ENCODE peak calls at places on chromosomes 2 and 18, in ten cellular contexts. L is GM23338, Z is fibroblast of lung, H is astrocyte, N is HepG2, X is OCI-LY7, I is PC-3, B is SK-N-SH, J is PC-9, G is endothelial cell of umbilical vein. R is an unnamed sample. For H3K36me3 and H4K20me1, the result is how much of the 10 kb centered on the place peaks cover.

GRCh38 chr18:8052237-8052701 is 485.2 kb downstream of the PTPRM start:
- DNase-seq in N (peak), J (no peak), Z (peak), H (no peak), G (no peak), X (no peak), I (peak), B (no peak), L (peak), R (peak)

GRCh38 chr2:120738786-120739771 is 3.4 kb downstream of the GLI2 start:
- DNase-seq in Z (no peak), G (no peak), I (peak), L (peak), J (no peak), B (no peak), X (no peak), H (no peak), N (no peak), R (no peak)

GRCh38 chr2:239012936-239013669 is 165.2 kb downstream of the TWIST2 start:
- DNase-seq in H (no peak), N (no peak), B (no peak), L (no peak), G (no peak), X (no peak), J (no peak), I (no peak), Z (no peak), R (no peak)

GRCh38 chr2:137229834-137230233 is 464.5 kb downstream of the THSD7B start:
- DNase-seq in I (no peak), G (no peak), B (no peak), J (no peak), N (no peak), L (no peak), X (no peak), Z (no peak), H (no peak), R (no peak)

GRCh38 chr2:74425523-74425922 is 4.0 kb downstream of the WDR54 start:
- DNase-seq in I (no peak), B (peak), H (no peak), J (no peak), L (no peak), N (peak), Z (no peak), X (no peak), G (no peak), R (peak)

GRCh38 chr2:127146820-127147502 is 40.0 kb upstream of the BIN1 start:
- DNase-seq in X (no peak), L (no peak), J (peak), I (no peak), H (peak), Z (peak), B (no peak), G (no peak), N (no peak), R (no peak)

GRCh38 chr2:216717907-216718615 is 22.7 kb upstream of the IGFBP5 start:
- DNase-seq in H (no peak), X (no peak), L (no peak), N (no peak), J (no peak), I (no peak), B (no peak), Z (no peak), G (no peak), R (no peak)

GRCh38 chr2:143171817-143172216 is 42.6 kb downstream of the ARHGAP15 start:
- DNase-seq in Z (peak), G (no peak), L (peak), I (peak), B (no peak), X (no peak), J (no peak), H (no peak), N (no peak), R (no peak)

GRCh38 chr2:118371500-118371899 is 283.2 kb downstream of the INSIG2 start:
- DNase-seq in B (peak), L (peak), X (peak), I (peak), H (peak), N (peak), G (no peak), J (no peak), Z (peak), R (peak)

GRCh38 chr2:203112342-203112741 is 97.7 kb downstream of the NBEAL1 start:
- DNase-seq in J (no peak), I (no peak), N (no peak), G (no peak), X (no peak), H (no peak), B (no peak), Z (no peak), L (no peak), R (no peak)

GRCh38 chr18:50560681-50561629 is 1.1 kb downstream of the MAPK4 start:
- DNase-seq in Z (no peak), B (peak), J (no peak), L (peak), X (no peak), G (no peak), I (no peak), N (no peak), H (no peak), R (no peak)

GRCh38 chr18:54169710-54170403 is 54.6 kb downstream of the MBD2 start:
- DNase-seq in X (no peak), H (no peak), I (no peak), G (no peak), N (no peak), B (no peak), Z (no peak), J (no peak), L (no peak), R (no peak)

GRCh38 chr2:98551316-98551715 is 57.0 kb downstream of the COA5 start:
- DNase-seq in I (no peak), B (no peak), X (no peak), L (no peak), J (no peak), H (no peak), G (no peak), Z (no peak), N (no peak), R (no peak)

GRCh38 chr2:190682168-190682567 is 33.3 kb downstream of the NAB1 start:
- DNase-seq in X (no peak), G (peak), Z (peak), L (no peak), I (peak), H (peak), J (no peak), N (no peak), B (no peak), R (no peak)

GRCh38 chr2:228321019-228321418 is 139.5 kb upstream of the SPHKAP start:
- DNase-seq in J (no peak), L (no peak), I (no peak), G (no peak), H (no peak), Z (no peak), B (no peak), X (no peak), N (no peak), R (no peak)

GRCh38 chr2:158600155-158600802 is 143.5 kb downstream of the PKP4 start:
- DNase-seq in J (peak), X (no peak), H (peak), Z (peak), L (no peak), G (peak), I (peak), B (no peak), N (no peak), R (peak)

GRCh38 chr2:137928547-137929503 is 35.4 kb upstream of the HNMT start:
- DNase-seq in X (no peak), J (peak), B (peak), G (peak), N (peak), I (peak), Z (peak), L (no peak), H (peak), R (peak)

GRCh38 chr2:188765522-188765921 is 208.7 kb upstream of the COL3A1 start:
- DNase-seq in Z (peak), G (peak), J (no peak), L (peak), H (peak), X (peak), I (peak), N (peak), B (no peak), R (peak)

GRCh38 chr18:74760026-74760425 is 162.4 kb downstream of the ZNF407 start:
- DNase-seq in Z (no peak), I (no peak), L (no peak), J (no peak), G (no peak), H (no peak), B (no peak), X (no peak), N (no peak), R (no peak)

GRCh38 chr2:241049739-241050623 is 51.6 kb downstream of the SNED1 start:
- DNase-seq in N (no peak), B (peak), X (no peak), H (peak), J (no peak), Z (peak), I (no peak), G (peak), L (peak), R (no peak)

GRCh38 chr18:10070581-10071000 is 156.8 kb downstream of the VAPA start:
- DNase-seq in J (peak), L (no peak), H (peak), Z (peak), B (no peak), I (no peak), G (no peak), N (no peak), X (no peak), R (no peak)

GRCh38 chr2:11012131-11012693 is 100.5 kb downstream of the KCNF1 start:
- DNase-seq in H (no peak), X (no peak), B (no peak), L (no peak), J (no peak), N (no peak), Z (no peak), I (no peak), G (no peak), R (no peak)

GRCh38 chr2:147463881-147464520 is 380.8 kb upstream of the ACVR2A start:
- DNase-seq in L (no peak), I (no peak), J (no peak), H (no peak), B (no peak), G (no peak), N (peak), Z (no peak), X (no peak), R (no peak)

GRCh38 chr2:165618806-165619205 is 149.3 kb downstream of the CSRNP3 start:
- DNase-seq in B (no peak), Z (no peak), N (no peak), H (no peak), X (no peak), I (no peak), L (no peak), G (no peak), J (no peak), R (no peak)

GRCh38 chr2:42138163-42139016 is 30.8 kb upstream of the EML4 start:
- DNase-seq in J (peak), X (no peak), L (no peak), N (no peak), B (no peak), Z (peak), G (peak), I (peak), H (peak), R (peak)

GRCh38 chr2:2010266-2010665 is 266.0 kb upstream of the PXDN start:
- DNase-seq in Z (no peak), J (no peak), G (no peak), X (no peak), N (no peak), I (no peak), H (no peak), L (no peak), B (no peak), R (no peak)

GRCh38 chr2:135473567-135473966 is 57.5 kb downstream of the ZRANB3 start:
- DNase-seq in N (peak), Z (peak), I (peak), J (no peak), B (peak), X (peak), G (peak), H (peak), L (peak), R (peak)

GRCh38 chr2:150357770-150358467 is 129.5 kb downstream of the RND3 start:
- DNase-seq in L (no peak), G (no peak), J (no peak), B (no peak), I (no peak), H (peak), X (no peak), N (no peak), Z (peak), R (peak)

GRCh38 chr18:11251229-11251890 is 102.0 kb upstream of the PIEZO2 start:
- DNase-seq in B (no peak), X (no peak), N (no peak), G (no peak), I (no peak), H (peak), L (no peak), J (no peak), Z (peak), R (no peak)

GRCh38 chr18:57728941-57729511 is 74.1 kb downstream of the ATP8B1 start:
- DNase-seq in L (no peak), H (no peak), N (no peak), G (peak), B (no peak), Z (no peak), X (no peak), I (peak), J (peak), R (peak)

GRCh38 chr2:30588891-30589495 is 141.9 kb downstream of the LCLAT1 start:
- DNase-seq in N (no peak), I (no peak), B (no peak), J (no peak), L (no peak), Z (peak), X (no peak), G (no peak), H (no peak), R (no peak)

GRCh38 chr2:30584116-30584515 is 137.1 kb downstream of the LCLAT1 start:
- DNase-seq in B (no peak), L (no peak), X (peak), Z (no peak), H (no peak), N (no peak), I (no peak), G (no peak), J (no peak), R (no peak)

GRCh38 chr2:30580394-30580793 is 133.3 kb downstream of the LCLAT1 start:
- DNase-seq in L (peak), I (no peak), H (no peak), J (no peak), N (no peak), G (no peak), Z (no peak), B (no peak), X (no peak), R (no peak)

GRCh38 chr2:30582521-30582920 is 135.5 kb downstream of the LCLAT1 start:
- DNase-seq in B (no peak), X (no peak), Z (no peak), G (no peak), N (no peak), L (no peak), H (no peak), I (no peak), J (no peak), R (no peak)

GRCh38 chr2:30583204-30583749 is 136.2 kb downstream of the LCLAT1 start:
- DNase-seq in X (no peak), G (no peak), H (no peak), I (no peak), B (no peak), L (no peak), J (no peak), N (no peak), Z (no peak), R (no peak)
- H3K36me3 ChIP-seq in X (under half), G (under half), H (under half), I (under half), B (under half), L (under half), J (under half), N (under half), Z (under half), R (under half)

DNA sequence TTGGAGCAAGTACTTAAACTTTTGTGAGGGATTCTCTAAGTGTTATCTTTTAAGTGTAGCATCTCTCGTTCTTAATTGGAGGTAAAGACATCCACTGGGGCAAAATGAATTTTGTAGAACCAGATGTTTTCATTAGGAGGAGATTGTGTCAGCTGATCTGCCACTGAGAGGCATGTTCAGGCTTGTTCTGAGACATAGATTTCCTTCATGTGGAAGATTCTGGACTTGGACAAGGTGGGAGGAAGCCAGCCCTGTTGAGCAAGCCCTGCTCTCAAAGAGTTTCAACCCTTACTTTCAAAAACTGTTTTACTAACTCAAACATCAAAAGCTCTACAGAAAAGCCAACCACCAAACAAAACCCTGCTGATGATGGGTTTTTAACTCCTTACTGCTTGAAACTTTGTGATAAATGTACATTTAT is 6.5 kb downstream of the MAP4K4 start:
- DNase-seq in I (no peak), H (peak), L (no peak), G (peak), N (no peak), B (no peak), X (peak), J (no peak), Z (peak), R (peak)
- H4K20me1 ChIP-seq in I (half or more), H (half or more), L (under half), G (under half), N (under half), B (half or more), X (under half), J (half or more), Z (under half), R (under half)

DNA sequence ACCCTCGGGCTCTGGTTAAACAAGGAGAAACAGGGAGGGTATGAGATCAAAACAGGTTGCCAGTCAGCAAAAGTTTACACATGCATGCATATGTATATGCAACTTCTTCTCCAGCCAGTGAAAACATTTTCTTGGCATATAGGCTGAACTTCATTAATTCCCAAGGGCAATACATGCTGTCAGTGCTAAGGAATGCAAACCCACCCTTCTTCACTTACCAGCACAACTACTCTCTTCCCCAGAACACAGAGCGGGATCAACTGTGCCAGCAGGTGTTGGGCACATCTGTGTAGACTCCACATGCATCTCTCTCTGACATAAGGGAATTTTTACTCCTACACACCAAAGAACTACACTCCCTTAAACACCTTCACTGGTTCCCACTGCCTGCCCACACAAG is 175.9 kb downstream of the GFPT1 start:
- DNase-seq in I (no peak), J (no peak), N (no peak), G (no peak), L (no peak), X (no peak), B (no peak), Z (no peak), H (no peak), R (no peak)
- TF ChIP-seq CTCF in I (no peak), J (no peak), N (no peak), G (no peak), L (no peak), X (no peak), B (no peak), Z (no peak), H (no peak), R (no peak)

GRCh38 chr2:9462872-9463697 is 11.3 kb upstream of the IAH1 start:
- DNase-seq in B (no peak), I (no peak), N (no peak), Z (no peak), H (no peak), X (no peak), J (no peak), G (no peak), L (no peak), R (no peak)

GRCh38 chr2:9463698-9464034 is 10.7 kb upstream of the IAH1 start:
- DNase-seq in B (no peak), N (no peak), I (no peak), G (no peak), X (peak), J (no peak), H (peak), L (no peak), Z (peak), R (no peak)

GRCh38 chr2:9460441-9461017 is 13.8 kb upstream of the IAH1 start:
- DNase-seq in H (no peak), N (no peak), G (no peak), B (no peak), J (no peak), I (no peak), L (no peak), X (no peak), Z (no peak), R (no peak)

GRCh38 chr2:9465170-9465569 is 9.2 kb upstream of the IAH1 start:
- DNase-seq in B (no peak), I (no peak), N (no peak), L (no peak), Z (no peak), J (no peak), G (no peak), H (no peak), X (no peak), R (no peak)

DNA sequence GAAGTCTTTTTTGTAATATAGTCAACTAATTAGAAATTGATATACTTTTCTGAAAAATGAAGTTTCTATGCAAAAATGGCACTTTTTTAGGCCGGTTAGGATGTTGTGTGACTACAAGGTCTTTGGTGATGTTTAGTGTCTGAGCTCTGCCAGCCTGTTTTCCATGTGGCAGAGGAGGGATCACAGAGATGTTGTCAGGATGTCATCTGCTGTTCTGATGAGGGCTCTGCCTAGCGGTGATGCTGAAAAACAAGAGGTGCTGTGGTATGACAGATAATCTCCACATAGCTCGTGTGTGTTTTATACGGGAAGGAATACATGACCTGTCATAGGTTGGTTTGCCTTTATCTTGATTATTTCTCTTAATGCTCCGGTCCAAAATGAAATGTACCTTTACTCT is 12.0 kb upstream of the IAH1 start:
- DNase-seq in G (no peak), H (no peak), N (no peak), L (no peak), J (no peak), X (no peak), Z (no peak), I (no peak), B (peak), R (no peak)
- H3K36me3 ChIP-seq in G (under half), H (under half), N (under half), L (under half), J (under half), X (half or more), Z (under half), I (under half), B (under half), R (under half)

GRCh38 chr18:79704631-79705030 is 25.0 kb downstream of the CTDP1 start:
- DNase-seq in Z (no peak), B (no peak), I (no peak), H (no peak), X (no peak), G (no peak), N (no peak), L (no peak), J (no peak), R (no peak)

GRCh38 chr18:79706006-79706405 is 26.4 kb downstream of the CTDP1 start:
- DNase-seq in Z (no peak), H (no peak), J (no peak), G (no peak), I (no peak), X (no peak), N (no peak), L (no peak), B (no peak), R (no peak)

GRCh38 chr18:79705272-79705671 is 25.7 kb downstream of the CTDP1 start:
- DNase-seq in I (no peak), H (no peak), N (no peak), X (no peak), G (no peak), J (no peak), Z (no peak), L (no peak), B (no peak), R (no peak)

GRCh38 chr18:79699653-79700052 is 20.1 kb downstream of the CTDP1 start:
- DNase-seq in I (no peak), G (no peak), N (no peak), Z (no peak), J (no peak), X (no peak), H (no peak), B (no peak), L (no peak), R (no peak)

DNA sequence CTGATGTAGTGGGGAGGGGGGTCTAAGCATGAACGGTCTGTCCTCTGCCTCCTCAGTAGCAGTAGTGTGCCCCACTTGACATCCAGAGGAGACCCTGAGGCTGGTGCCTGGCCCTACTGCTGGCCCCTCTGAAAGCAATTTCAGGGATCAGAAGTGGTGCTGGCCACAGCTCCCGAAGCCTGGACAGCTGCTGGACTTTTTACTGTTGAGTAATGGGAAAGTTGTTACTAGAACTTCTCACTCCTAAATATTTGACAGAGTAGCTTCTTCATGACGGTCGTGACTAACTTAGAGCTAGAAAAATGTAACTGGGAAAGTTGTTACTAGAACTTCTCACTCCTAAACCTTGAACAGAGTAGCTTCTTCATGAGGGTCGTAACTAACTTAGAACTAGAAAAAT is 23.3 kb downstream of the CTDP1 start:
- DNase-seq in L (no peak), G (no peak), J (no peak), H (no peak), I (no peak), Z (no peak), X (no peak), B (no peak), N (no peak), R (no peak)
- H4K20me1 ChIP-seq in L (under half), G (under half), J (under half), H (under half), I (under half), Z (under half), X (under half), B (under half), N (under half), R (under half)

GRCh38 chr2:100161940-100162620 is 19.7 kb upstream of the AFF3 start:
- DNase-seq in X (no peak), N (no peak), H (no peak), L (no peak), B (no peak), J (peak), I (no peak), Z (no peak), G (no peak), R (no peak)
- TF ChIP-seq CTCF in X (no peak), N (no peak), H (no peak), L (no peak), B (no peak), J (no peak), I (no peak), Z (no peak), G (no peak), R (no peak)